ENCODE peak calls at places on chromosomes 3 and 15, in nine cellular contexts. K is tibial nerve, M is gastrocnemius medialis, O is dorsolateral prefrontal cortex, Z is Panc1, T is psoas muscle, G is foreskin keratinocyte, D is right lobe of liver, E is thoracic aorta. W is an unnamed sample. For H3K27me3, the result is how much of the 10 kb centered on the place peaks cover.

GRCh38 chr15:98658831-98659699 is 10.7 kb downstream of the IGF1R start:
- DNase-seq in G (peak), K (no peak), M (peak), D (no peak), O (no peak), T (no peak), E (no peak), Z (peak), W (no peak)

GRCh38 chr3:46422617-46423016 is 15.6 kb downstream of the CCRL2 start:
- DNase-seq in E (no peak), Z (no peak), O (no peak), G (peak), K (no peak), M (no peak), T (no peak), D (no peak), W (no peak)

GRCh38 chr3:152270145-152270870 is 1.6 kb downstream of the MBNL1 start:
- DNase-seq in D (no peak), K (no peak), M (no peak), E (no peak), T (no peak), Z (no peak), O (no peak), G (peak), W (no peak)

GRCh38 chr3:9934235-9934621 is 594 bp downstream of the CRELD1 start:
- DNase-seq in E (no peak), T (no peak), G (no peak), M (no peak), Z (no peak), O (no peak), K (no peak), D (no peak), W (no peak)

GRCh38 chr3:186824430-186825139 is 17.9 kb upstream of the ADIPOQ start:
- DNase-seq in E (no peak), G (no peak), M (no peak), Z (no peak), O (no peak), D (no peak), T (no peak), K (no peak), W (no peak)

GRCh38 chr15:76285241-76285825 is 25.9 kb downstream of the ETFA start:
- DNase-seq in D (no peak), T (no peak), O (no peak), M (no peak), Z (no peak), K (no peak), E (no peak), G (no peak), W (no peak)

GRCh38 chr3:78990164-78990563 is 777.6 kb downstream of the ROBO1 start:
- DNase-seq in E (no peak), K (no peak), T (no peak), O (no peak), M (no peak), Z (no peak), D (no peak), G (no peak), W (no peak)

GRCh38 chr3:51137715-51138114 is 247.4 kb upstream of the MANF start:
- DNase-seq in O (no peak), K (no peak), E (no peak), Z (no peak), T (no peak), M (no peak), G (no peak), D (no peak), W (no peak)

GRCh38 chr3:96779810-96780209 is 34.6 kb upstream of the EPHA6 start:
- DNase-seq in M (no peak), Z (no peak), E (no peak), D (no peak), T (no peak), G (no peak), O (no peak), K (no peak), W (no peak)

GRCh38 chr15:63338170-63338569 is 43.5 kb downstream of the CA12 start:
- DNase-seq in K (no peak), M (no peak), G (peak), Z (no peak), O (no peak), E (no peak), T (no peak), D (no peak), W (no peak)

GRCh38 chr3:73546961-73547360 is 77.8 kb downstream of the PDZRN3 start:
- DNase-seq in G (peak), Z (no peak), D (no peak), O (no peak), M (no peak), K (no peak), E (no peak), T (no peak), W (peak)

GRCh38 chr3:174365796-174366195 is 493.3 kb upstream of the NAALADL2 start:
- DNase-seq in K (no peak), G (no peak), T (no peak), D (no peak), M (no peak), E (no peak), Z (no peak), O (no peak), W (no peak)

GRCh38 chr3:53142986-53143385 is 12.8 kb upstream of the RFT1 start:
- DNase-seq in T (peak), M (no peak), K (no peak), D (no peak), O (no peak), G (no peak), E (no peak), Z (no peak), W (no peak)

GRCh38 chr3:100525753-100526612 is 33.6 kb downstream of the TMEM45A start:
- DNase-seq in K (peak), Z (no peak), M (peak), E (no peak), O (no peak), D (no peak), G (peak), T (peak), W (peak)

GRCh38 chr15:70722266-70723123 is 40.9 kb downstream of the UACA start:
- DNase-seq in Z (no peak), K (no peak), E (no peak), T (no peak), G (no peak), D (no peak), O (no peak), M (no peak), W (no peak)

GRCh38 chr3:139353920-139354556 is 10.2 kb downstream of the MRPS22 start:
- DNase-seq in E (no peak), K (no peak), D (no peak), O (no peak), G (peak), T (no peak), Z (peak), M (no peak), W (no peak)

GRCh38 chr15:43776718-43777292 is at the start of gene ELL3:
- DNase-seq in G (peak), E (no peak), D (peak), Z (peak), K (peak), T (peak), O (peak), M (peak), W (no peak)

GRCh38 chr3:172595648-172596393 is 72.6 kb upstream of the TNFSF10 start:
- DNase-seq in K (no peak), G (peak), Z (peak), O (no peak), M (no peak), E (no peak), D (no peak), T (no peak), W (no peak)

GRCh38 chr3:128845119-128845518 is 34.3 kb upstream of the ACAD9 start:
- DNase-seq in K (no peak), G (no peak), Z (no peak), T (no peak), E (no peak), M (no peak), O (no peak), D (no peak), W (no peak)

GRCh38 chr3:63565220-63565619 is 87.3 kb upstream of the SNTN start:
- DNase-seq in D (no peak), M (no peak), E (no peak), G (no peak), O (no peak), Z (no peak), K (no peak), T (no peak), W (no peak)

GRCh38 chr3:184765047-184765729 is 46.8 kb upstream of the VPS8 start:
- DNase-seq in E (no peak), D (no peak), O (no peak), G (peak), Z (no peak), M (no peak), K (no peak), T (no peak), W (no peak)

GRCh38 chr3:42530073-42530472 is 27.6 kb downstream of the VIPR1 start:
- DNase-seq in M (no peak), G (no peak), Z (no peak), D (no peak), E (no peak), K (no peak), O (no peak), T (no peak), W (no peak)

GRCh38 chr15:28184166-28184565 is 85.1 kb upstream of the OCA2 start:
- DNase-seq in D (no peak), K (no peak), E (no peak), T (no peak), M (no peak), Z (no peak), G (no peak), O (no peak), W (no peak)

GRCh38 chr15:42091753-42092665 is 2.4 kb downstream of the PLA2G4D start:
- DNase-seq in Z (no peak), T (no peak), M (no peak), O (no peak), K (no peak), D (no peak), G (peak), E (no peak), W (no peak)

GRCh38 chr3:181457190-181457589 is 254.5 kb upstream of the SOX2 start:
- DNase-seq in Z (no peak), T (no peak), K (no peak), D (no peak), M (no peak), G (no peak), E (no peak), O (peak), W (no peak)

GRCh38 chr3:23889401-23889800 is 27.4 kb downstream of the NKIRAS1 start:
- DNase-seq in M (no peak), D (no peak), G (no peak), Z (no peak), O (no peak), E (no peak), T (no peak), K (no peak), W (no peak)

GRCh38 chr3:101943028-101943427 is 93.7 kb downstream of the NFKBIZ start:
- DNase-seq in K (no peak), M (no peak), G (no peak), D (no peak), Z (no peak), T (no peak), E (no peak), O (no peak), W (no peak)

GRCh38 chr15:91278956-91279355 is 178.9 kb downstream of the SV2B start:
- DNase-seq in Z (no peak), E (no peak), D (no peak), T (no peak), O (no peak), M (no peak), K (no peak), G (no peak), W (no peak)

GRCh38 chr15:20356444-20357138 is 185.0 kb downstream of the GOLGA6L6 start:
- DNase-seq in E (no peak), O (peak), T (peak), D (peak), G (no peak), Z (peak), K (no peak), M (peak), W (no peak)

GRCh38 chr15:20355256-20355868 is 186.2 kb downstream of the GOLGA6L6 start:
- DNase-seq in Z (no peak), G (no peak), E (no peak), T (peak), K (no peak), D (no peak), M (no peak), O (no peak), W (no peak)

GRCh38 chr15:20352241-20353200 is 189.1 kb downstream of the GOLGA6L6 start:
- DNase-seq in K (no peak), D (no peak), Z (no peak), O (peak), G (no peak), M (no peak), T (peak), E (no peak), W (no peak)

GRCh38 chr15:20351448-20351961 is 190.1 kb downstream of the GOLGA6L6 start:
- DNase-seq in D (no peak), G (no peak), E (no peak), Z (no peak), O (peak), T (peak), M (peak), K (no peak), W (no peak)

GRCh38 chr15:20353966-20354883 is 187.4 kb downstream of the GOLGA6L6 start:
- DNase-seq in E (no peak), K (no peak), M (no peak), Z (no peak), O (peak), D (no peak), G (no peak), T (peak), W (no peak)
- H3K27me3 ChIP-seq in E (under half), K (under half), M (under half), Z (under half), O (half or more), D (under half), G (under half), T (under half), W (under half)

GRCh38 chr15:65115542-65115941 is 542 bp upstream of the UBAP1L start:
- DNase-seq in E (no peak), M (no peak), O (no peak), K (no peak), D (no peak), T (no peak), G (no peak), Z (no peak), W (no peak)
- TF ChIP-seq CTCF in E (no peak), M (no peak), O (no peak), K (no peak), D (no peak), T (no peak), G (no peak), Z (no peak), W (no peak)

DNA sequence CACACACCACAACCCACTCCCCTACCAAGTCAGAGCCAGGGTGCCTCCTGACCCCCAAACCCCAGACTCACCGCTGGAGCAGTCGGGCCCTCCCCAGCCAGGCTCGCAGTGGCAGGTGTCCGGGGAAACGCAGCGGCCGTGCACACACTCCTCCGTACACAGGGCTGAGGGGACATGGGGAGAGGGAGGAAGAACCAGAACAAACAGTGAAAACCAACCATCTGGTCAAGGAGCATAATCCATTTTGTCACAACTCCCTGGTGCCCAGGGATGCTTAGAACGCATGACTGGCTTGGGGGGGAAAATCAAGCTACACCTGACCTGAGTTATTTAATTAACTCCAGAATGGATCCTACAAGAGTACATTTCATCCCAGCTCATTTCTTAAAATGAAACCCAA is 159.2 kb downstream of the MEGF11 start:
- DNase-seq in O (peak), T (no peak), G (no peak), M (no peak), D (no peak), Z (no peak), K (no peak), E (no peak), W (no peak)
- H3K27me3 ChIP-seq in O (under half), T (under half), G (under half), M (under half), D (under half), Z (under half), K (under half), E (under half), W (under half)

DNA sequence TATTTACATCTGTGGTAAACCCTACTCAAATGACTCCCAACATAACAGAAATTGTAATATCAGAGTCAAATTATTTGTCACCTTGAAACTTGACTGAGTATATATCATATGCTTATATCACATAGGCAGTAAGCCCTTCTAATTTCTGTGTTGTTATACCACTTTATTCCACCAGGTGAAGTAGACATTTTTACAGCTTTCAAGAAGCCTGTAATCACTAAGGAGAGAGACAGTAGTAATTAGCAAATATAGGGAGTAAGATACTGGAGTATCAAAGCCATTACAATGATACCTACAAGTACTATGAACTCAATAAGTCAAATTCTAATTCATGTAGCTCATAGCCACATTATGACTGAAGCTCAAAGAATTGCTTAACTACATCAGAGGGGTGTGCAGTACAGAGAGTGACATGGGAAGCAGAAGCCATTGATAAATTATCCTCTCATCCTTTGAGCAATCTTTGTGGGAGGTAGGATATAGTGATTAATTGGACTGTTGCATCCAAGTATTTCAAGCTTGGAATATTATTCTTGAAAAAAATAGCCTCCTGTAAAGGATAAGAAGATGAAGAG is 1005.8 kb downstream of the ZPLD1 start:
- DNase-seq in M (no peak), Z (no peak), T (no peak), D (no peak), O (no peak), E (no peak), K (no peak), G (peak), W (no peak)
- TF ChIP-seq CTCF in M (no peak), Z (peak), T (no peak), D (peak), O (no peak), E (peak), K (peak), G (peak), W (peak)